ENCODE peak calls at places on chromosomes 16 and 17, in five cellular contexts. P is endothelial cell, C is GM13976, J is osteoblast, N is putamen. T is an unnamed sample.

GRCh38 chr17:79777166-79777843 is 643 bp upstream of the CBX2 start:
- DNase-seq in N (peak), C (peak), P (peak), J (peak), T (peak)

GRCh38 chr17:41547921-41548843 is 20.1 kb upstream of the KRT19 start:
- DNase-seq in P (no peak), N (no peak), C (no peak), J (peak), T (peak)

GRCh38 chr17:29590979-29591736 is 1.7 kb upstream of the GIT1 start:
- DNase-seq in N (no peak), J (peak), P (no peak), C (no peak), T (peak)

GRCh38 chr16:89217388-89218191 is at the start of gene ZNF778:
- DNase-seq in C (peak), J (peak), N (peak), P (peak), T (peak)

GRCh38 chr17:49987290-49987585 is 7.8 kb downstream of the DLX3 start:
- DNase-seq in C (no peak), P (no peak), N (no peak), J (peak), T (no peak)

GRCh38 chr17:42111901-42112551 is 488 bp downstream of the DHX58 start:
- DNase-seq in N (peak), P (no peak), C (peak), J (peak), T (peak)

GRCh38 chr16:87441886-87442580 is 49.9 kb downstream of the MAP1LC3B start:
- DNase-seq in P (no peak), C (no peak), N (no peak), J (peak), T (no peak)

GRCh38 chr17:56478836-56479447 is 114.6 kb upstream of the NOG start:
- DNase-seq in C (peak), N (no peak), J (no peak), P (peak), T (no peak)

GRCh38 chr17:7005716-7006115 is 6.7 kb upstream of the RNASEK start:
- DNase-seq in P (no peak), J (no peak), N (no peak), C (no peak), T (no peak)

GRCh38 chr16:70693231-70693671 is 7.4 kb upstream of the MTSS2 start:
- DNase-seq in N (no peak), J (no peak), P (no peak), C (no peak), T (peak)

GRCh38 chr17:73096201-73096600 is 3.7 kb upstream of the SLC39A11 start:
- DNase-seq in J (no peak), C (no peak), P (no peak), N (no peak), T (no peak)

GRCh38 chr16:10256855-10257641 is 74.8 kb upstream of the GRIN2A start:
- DNase-seq in J (peak), C (peak), N (peak), P (peak), T (peak)

GRCh38 chr17:81422776-81423697 is 27.8 kb downstream of the BAHCC1 start:
- DNase-seq in J (peak), N (no peak), P (no peak), C (no peak), T (peak)

GRCh38 chr17:75404223-75404738 is 1.2 kb downstream of the GRB2 start:
- DNase-seq in C (peak), N (peak), J (peak), P (peak), T (peak)

GRCh38 chr16:82563401-82563800 is 63.4 kb upstream of the CDH13 start:
- DNase-seq in N (no peak), J (no peak), P (no peak), C (no peak), T (no peak)

GRCh38 chr16:14399397-14400284 is 230.4 kb downstream of the PARN start:
- DNase-seq in C (no peak), P (no peak), J (peak), N (peak), T (peak)

GRCh38 chr16:11202260-11203091 is 53.5 kb downstream of the SOCS1 start:
- DNase-seq in C (peak), N (no peak), P (no peak), J (peak), T (no peak)

GRCh38 chr17:18038149-18038850 is 668 bp downstream of the ATPAF2 start:
- DNase-seq in N (no peak), P (no peak), C (peak), J (no peak), T (no peak)

GRCh38 chr16:569445-570254 is at the start of gene PIGQ:
- DNase-seq in P (peak), N (peak), J (peak), C (peak), T (peak)

GRCh38 chr16:10949424-10949970 is 5.1 kb downstream of the CLEC16A start:
- DNase-seq in N (no peak), P (no peak), J (peak), C (peak), T (no peak)

GRCh38 chr17:77464988-77465357 is 324.2 kb downstream of the SEC14L1 start:
- DNase-seq in N (no peak), C (no peak), J (peak), P (no peak), T (no peak)

GRCh38 chr17:5526821-5527598 is 40.6 kb downstream of the MIS12 start:
- DNase-seq in J (peak), P (peak), N (peak), C (peak), T (peak)

GRCh38 chr16:80004113-80004512 is 403.6 kb upstream of the MAF start:
- DNase-seq in C (no peak), J (no peak), P (no peak), N (no peak), T (no peak)

GRCh38 chr17:68057531-68057952 is 22.0 kb downstream of the KPNA2 start:
- DNase-seq in P (peak), J (peak), N (no peak), C (no peak), T (no peak)

GRCh38 chr16:83066881-83067280 is 440.1 kb downstream of the CDH13 start:
- DNase-seq in P (no peak), N (no peak), J (no peak), C (no peak), T (no peak)

GRCh38 chr17:2885751-2886150 is 89.5 kb downstream of the RAP1GAP2 start:
- DNase-seq in N (no peak), P (no peak), J (no peak), C (no peak), T (no peak)

T was measured in heart right ventricle.